ENCODE peak calls at places on chromosomes 16 and 17, in four cellular contexts. H, D, R and A are unnamed samples.

GRCh38 chr16:86571197-86571915 is 4.7 kb downstream of the FOXC2 start:
- DNase-seq in H (no peak), D (no peak), R (no peak), A (no peak)

GRCh38 chr17:8041249-8041928 is 2.5 kb downstream of the ALOX15B start:
- DNase-seq in H (no peak), D (peak), R (no peak), A (peak)

GRCh38 chr16:1678500-1679098 is 520 bp downstream of the JPT2 start:
- DNase-seq in H (no peak), D (peak), R (peak), A (peak)

GRCh38 chr17:16512011-16512410 is 20.0 kb upstream of the LRRC75A start:
- DNase-seq in H (no peak), D (no peak), R (no peak), A (no peak)

GRCh38 chr16:67796099-67796718 is 10.2 kb downstream of the RANBP10 start:
- DNase-seq in H (no peak), D (no peak), R (no peak), A (no peak)

GRCh38 chr16:28191364-28191985 is 20.3 kb downstream of the XPO6 start:
- DNase-seq in H (no peak), D (no peak), R (no peak), A (no peak)

GRCh38 chr17:70394833-70395232 is 225.5 kb downstream of the KCNJ2 start:
- DNase-seq in H (no peak), D (no peak), R (no peak), A (no peak)

GRCh38 chr17:1156864-1157263 is 22.9 kb downstream of the ABR start:
- DNase-seq in H (no peak), D (no peak), R (no peak), A (no peak)

GRCh38 chr17:72978593-72979218 is 113.8 kb downstream of the SLC39A11 start:
- DNase-seq in H (no peak), D (no peak), R (no peak), A (peak)

GRCh38 chr17:30378191-30378796 is 433 bp upstream of the CPD start:
- DNase-seq in H (no peak), D (peak), R (no peak), A (peak)